ENCODE peak calls at places on chromosomes 7 and 10, in nine cellular contexts. S, F, H, K, N, Z, J, W and R are unnamed samples.

GRCh38 chr10:34200355-34200901 is 614.7 kb downstream of the PARD3 start:
- DNase-seq in S (no peak), K (no peak), J (no peak), H (no peak), Z (peak), N (no peak), W (no peak), F (peak), R (peak)

GRCh38 chr10:62843591-62843990 is 27.4 kb upstream of the EGR2 start:
- DNase-seq in H (no peak), S (no peak), J (no peak), Z (no peak), F (no peak), K (no peak), N (no peak), W (no peak), R (no peak)

GRCh38 chr7:371779-372545 is 82.0 kb downstream of the FOXL3 start:
- DNase-seq in F (no peak), K (no peak), W (no peak), S (no peak), H (peak), J (no peak), N (peak), Z (peak), R (no peak)

GRCh38 chr7:142334806-142335205 is 76.9 kb upstream of the PRSS58 start:
- DNase-seq in Z (no peak), W (no peak), K (no peak), F (no peak), J (no peak), H (no peak), N (no peak), S (no peak), R (no peak)

GRCh38 chr7:74214816-74215630 is 5.2 kb downstream of the LAT2 start:
- DNase-seq in H (no peak), Z (no peak), W (no peak), F (no peak), K (no peak), S (no peak), J (no peak), N (no peak), R (no peak)

GRCh38 chr7:103540986-103541385 is 95.0 kb upstream of the SLC26A5 start:
- DNase-seq in W (peak), S (no peak), J (no peak), K (no peak), H (no peak), N (no peak), Z (no peak), F (no peak), R (no peak)

GRCh38 chr10:96540240-96540639 is 26.5 kb upstream of the TLL2 start:
- DNase-seq in F (no peak), H (no peak), W (no peak), Z (no peak), S (no peak), J (no peak), N (no peak), K (no peak), R (no peak)

GRCh38 chr7:78197447-78197846 is 398.9 kb downstream of the PHTF2 start:
- DNase-seq in S (no peak), N (no peak), J (no peak), K (no peak), F (peak), H (no peak), Z (no peak), W (peak), R (peak)

GRCh38 chr7:141490474-141490873 is 60.7 kb upstream of the AGK start:
- DNase-seq in F (no peak), Z (no peak), S (no peak), H (no peak), K (no peak), J (no peak), W (no peak), N (no peak), R (no peak)

GRCh38 chr7:55538538-55538937 is 33.8 kb downstream of the VOPP1 start:
- DNase-seq in W (peak), N (no peak), Z (no peak), F (peak), H (no peak), S (no peak), K (no peak), J (no peak), R (peak)

GRCh38 chr10:47449102-47449978 is 34.6 kb downstream of the ANXA8 start:
- DNase-seq in K (no peak), N (peak), J (no peak), F (no peak), S (no peak), W (no peak), Z (no peak), H (no peak), R (no peak)

GRCh38 chr7:137846588-137847417 is at the start of gene DGKI:
- DNase-seq in W (no peak), S (peak), K (no peak), Z (peak), N (no peak), J (peak), H (no peak), F (no peak), R (no peak)

GRCh38 chr10:110668443-110668842 is 24.3 kb downstream of the RBM20 start:
- DNase-seq in J (no peak), H (no peak), N (no peak), K (no peak), Z (no peak), S (no peak), W (no peak), F (no peak), R (no peak)

GRCh38 chr7:93320856-93321255 is 88.7 kb downstream of the VPS50 start:
- DNase-seq in H (no peak), N (no peak), F (no peak), J (no peak), Z (no peak), K (no peak), S (no peak), W (no peak), R (no peak)

GRCh38 chr10:71878327-71879034 is 27.4 kb upstream of the PSAP start:
- DNase-seq in N (peak), S (no peak), Z (peak), H (peak), W (no peak), F (no peak), K (peak), J (no peak), R (no peak)

GRCh38 chr7:128738570-128739047 is 550 bp upstream of the CALU start:
- DNase-seq in Z (no peak), W (peak), S (no peak), H (no peak), J (no peak), N (no peak), F (peak), K (peak), R (no peak)

GRCh38 chr7:88146611-88147010 is 73.2 kb downstream of the SRI start:
- DNase-seq in N (no peak), W (no peak), K (no peak), H (no peak), J (no peak), F (no peak), S (no peak), Z (no peak), R (no peak)

GRCh38 chr10:96225119-96225518 is 46.2 kb downstream of the BLNK start:
- DNase-seq in F (no peak), K (no peak), W (no peak), N (no peak), S (no peak), Z (no peak), H (no peak), J (no peak), R (no peak)

GRCh38 chr10:5198386-5198785 is 1.7 kb downstream of the AKR1C4 start:
- DNase-seq in F (peak), N (no peak), W (peak), J (no peak), Z (no peak), K (no peak), S (no peak), H (no peak), R (peak)

GRCh38 chr7:55174856-55175255 is 156.0 kb downstream of the EGFR start:
- DNase-seq in N (no peak), F (no peak), H (peak), J (no peak), S (no peak), Z (no peak), W (peak), K (no peak), R (no peak)

GRCh38 chr7:149569025-149569725 is 71.6 kb upstream of the ZNF746 start:
- DNase-seq in Z (no peak), W (no peak), N (no peak), K (no peak), H (no peak), S (no peak), F (no peak), J (no peak), R (peak)

GRCh38 chr7:52088008-52088787 is 771.6 kb upstream of the COBL start:
- DNase-seq in J (peak), F (no peak), K (no peak), H (no peak), S (peak), W (no peak), Z (no peak), N (no peak), R (no peak)

GRCh38 chr10:74051729-74052342 is 53.9 kb downstream of the VCL start:
- DNase-seq in N (no peak), H (peak), S (no peak), Z (no peak), J (no peak), F (no peak), K (no peak), W (no peak), R (no peak)

GRCh38 chr10:46787321-46787615 is 124.0 kb upstream of the PTPN20 start:
- DNase-seq in K (no peak), J (no peak), W (peak), N (no peak), Z (no peak), S (no peak), F (peak), H (peak), R (peak)

GRCh38 chr10:118568327-118568848 is 27.1 kb downstream of the PRLHR start:
- DNase-seq in Z (peak), H (no peak), N (no peak), K (no peak), F (peak), S (peak), J (peak), W (peak), R (peak)

GRCh38 chr10:79985481-79986072 is 36.7 kb upstream of the SFTPD start:
- DNase-seq in F (no peak), K (no peak), Z (no peak), N (no peak), W (no peak), J (no peak), H (no peak), S (no peak), R (peak)

GRCh38 chr10:47152861-47153349 is 147.1 kb upstream of the GDF10 start:
- DNase-seq in Z (no peak), H (no peak), S (no peak), F (peak), W (no peak), N (no peak), K (no peak), J (no peak), R (peak)

GRCh38 chr10:129759214-129760002 is 204.7 kb downstream of the EBF3 start:
- DNase-seq in Z (no peak), N (peak), H (peak), J (no peak), K (no peak), S (no peak), F (no peak), W (no peak), R (no peak)

GRCh38 chr10:11476035-11476434 is 135.4 kb downstream of the USP6NL start:
- DNase-seq in H (no peak), K (no peak), F (peak), W (peak), N (no peak), J (no peak), Z (no peak), S (no peak), R (peak)

GRCh38 chr7:127886248-127886647 is 145.0 kb downstream of the LRRC4 start:
- DNase-seq in N (no peak), S (no peak), Z (no peak), J (no peak), K (no peak), H (no peak), F (peak), W (peak), R (peak)

GRCh38 chr7:135190703-135191102 is 20.2 kb upstream of the CYREN start:
- DNase-seq in N (no peak), W (no peak), H (no peak), J (no peak), Z (no peak), S (no peak), F (no peak), K (no peak), R (no peak)

GRCh38 chr10:113627836-113628235 is 36.0 kb downstream of the NRAP start:
- DNase-seq in H (no peak), Z (no peak), N (no peak), F (no peak), J (no peak), K (no peak), S (no peak), W (no peak), R (no peak)

GRCh38 chr10:118241229-118242137 is 100.6 kb downstream of the FAM204A start:
- DNase-seq in K (peak), N (peak), H (peak), F (peak), Z (peak), J (peak), S (peak), W (peak), R (peak)

GRCh38 chr7:20407585-20408466 is 77.1 kb downstream of the ITGB8 start:
- DNase-seq in K (no peak), Z (peak), F (peak), N (no peak), W (peak), S (no peak), H (peak), J (no peak), R (peak)

GRCh38 chr7:90178166-90178565 is 23.9 kb downstream of the STEAP1 start:
- DNase-seq in H (no peak), N (no peak), F (no peak), S (no peak), J (no peak), W (no peak), K (no peak), Z (no peak), R (no peak)

GRCh38 chr7:158227258-158227657 is 360.4 kb downstream of the PTPRN2 start:
- DNase-seq in N (no peak), W (no peak), S (no peak), K (no peak), J (no peak), F (no peak), H (no peak), Z (no peak), R (no peak)

GRCh38 chr7:158228131-158228530 is 359.5 kb downstream of the PTPRN2 start:
- DNase-seq in N (no peak), K (no peak), F (no peak), Z (no peak), W (no peak), H (no peak), J (no peak), S (no peak), R (no peak)

GRCh38 chr7:158228986-158229385 is 358.6 kb downstream of the PTPRN2 start:
- DNase-seq in S (no peak), K (no peak), H (no peak), N (no peak), F (no peak), W (no peak), J (no peak), Z (no peak), R (no peak)

GRCh38 chr7:158235862-158236261 is 351.8 kb downstream of the PTPRN2 start:
- DNase-seq in F (no peak), S (no peak), K (no peak), N (no peak), H (no peak), W (no peak), Z (no peak), J (no peak), R (no peak)

DNA sequence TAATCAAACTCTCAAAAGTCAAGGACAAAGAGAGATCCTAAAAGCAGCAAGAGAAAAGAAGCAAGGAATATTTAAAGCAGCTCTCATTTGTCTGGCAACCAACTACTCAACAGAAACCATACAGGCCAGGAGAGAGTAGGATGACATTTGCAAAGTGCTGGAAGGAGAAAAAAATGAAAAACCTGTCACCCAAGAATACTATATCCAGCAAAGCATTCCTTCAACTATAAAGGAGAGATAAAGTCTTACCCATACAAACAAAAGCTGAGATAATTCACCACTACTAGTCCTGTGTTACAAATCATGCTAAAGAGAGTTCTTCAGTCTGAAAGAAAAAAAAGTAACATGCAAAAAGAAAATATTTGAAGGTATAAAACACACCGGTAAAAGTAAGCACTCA is 357.7 kb downstream of the PTPRN2 start:
- DNase-seq in Z (no peak), J (no peak), W (no peak), S (no peak), K (no peak), N (no peak), H (no peak), F (no peak), R (no peak)
- TF ChIP-seq CTCF in Z (no peak), J (no peak), W (no peak), S (no peak), K (no peak), N (no peak), H (no peak), F (no peak), R (no peak)

GRCh38 chr10:54133201-54133600 is 667.8 kb downstream of the PCDH15 start:
- DNase-seq in S (no peak), H (no peak), N (no peak), W (no peak), K (no peak), F (no peak), J (no peak), Z (no peak), R (no peak)
- TF ChIP-seq CTCF in S (peak), H (peak), N (no peak), W (no peak), K (no peak), F (peak), J (peak), Z (peak), R (no peak)

DNA sequence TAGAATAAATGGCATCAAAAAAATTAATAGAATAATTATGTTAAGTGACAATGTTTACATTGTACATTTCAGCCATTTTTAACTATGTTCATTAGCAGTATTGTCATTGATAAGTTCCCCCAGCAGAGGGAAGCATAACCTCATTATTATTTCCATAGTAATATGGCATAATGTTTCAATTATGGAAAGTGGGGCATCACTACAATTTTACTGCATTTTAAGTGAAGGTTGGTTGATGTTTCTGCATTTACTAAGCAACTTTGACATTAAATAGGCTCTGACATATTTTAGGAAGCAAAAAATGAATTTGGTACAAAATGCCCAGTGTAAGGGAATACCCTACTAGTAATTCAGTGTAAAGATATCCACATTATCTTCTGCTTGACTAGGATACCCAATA is 218.3 kb downstream of the SEMA3A start:
- DNase-seq in H (no peak), W (peak), K (no peak), J (no peak), N (no peak), F (peak), Z (peak), S (peak), R (peak)
- TF ChIP-seq CTCF in H (peak), W (peak), K (peak), J (peak), N (peak), F (peak), Z (peak), S (peak), R (peak)

GRCh38 chr10:58781873-58782488 is 269.3 kb downstream of the BICC1 start:
- DNase-seq in F (peak), K (no peak), W (peak), Z (peak), S (no peak), J (no peak), N (no peak), H (no peak), R (peak)
- TF ChIP-seq CTCF in F (peak), K (peak), W (peak), Z (peak), S (peak), J (peak), N (peak), H (peak), R (peak)

GRCh38 chr7:107210400-107210799 is 41.6 kb downstream of the HBP1 start:
- DNase-seq in H (no peak), S (no peak), Z (no peak), W (no peak), F (no peak), K (no peak), J (no peak), N (no peak), R (no peak)
- TF ChIP-seq CTCF in H (no peak), S (no peak), Z (no peak), W (no peak), F (no peak), K (no peak), J (no peak), N (no peak), R (no peak)